ENCODE peak calls at places on chromosome 6, in nine cellular contexts. D, P, A, Y, H, J, T, Z and M are unnamed samples.

GRCh38 chr6:49121970-49122369 is 341.1 kb downstream of the MMUT start:
- DNase-seq in Z (no peak), A (no peak), P (no peak), J (no peak), T (no peak), D (no peak), Y (no peak), H (no peak), M (no peak)

GRCh38 chr6:108942556-108943492 is 94.6 kb downstream of the ARMC2 start:
- DNase-seq in T (no peak), Z (no peak), A (no peak), D (no peak), H (no peak), Y (no peak), J (no peak), P (no peak), M (no peak)

GRCh38 chr6:149028767-149029405 is 282.1 kb downstream of the UST start:
- DNase-seq in T (no peak), Z (peak; percentile 64), Y (no peak), A (no peak), D (peak; percentile 80), J (no peak), P (peak; percentile 88), H (peak; percentile 95), M (peak; percentile 82)

GRCh38 chr6:88374556-88374955 is 208.4 kb upstream of the CNR1 start:
- DNase-seq in H (no peak), T (no peak), P (no peak), A (no peak), J (no peak), D (no peak), Y (no peak), Z (no peak), M (no peak)

GRCh38 chr6:22025468-22026159 is 271.2 kb downstream of the PRL start:
- DNase-seq in D (no peak), T (no peak), Y (no peak), P (peak; percentile 73), H (peak; percentile 96), Z (peak; percentile 35), A (no peak), J (no peak), M (peak; percentile 60)

GRCh38 chr6:159978291-159979135 is 9.6 kb downstream of the IGF2R start:
- DNase-seq in D (no peak), T (peak; percentile 53), H (no peak), A (no peak), Y (no peak), J (no peak), P (no peak), Z (no peak), M (no peak)

GRCh38 chr6:72890233-72890632 is 268.4 kb downstream of the KCNQ5 start:
- DNase-seq in D (no peak), P (no peak), J (no peak), Y (no peak), Z (no peak), H (no peak), T (no peak), A (no peak), M (no peak)

GRCh38 chr6:1470040-1470439 is 80.7 kb downstream of the FOXF2 start:
- DNase-seq in Y (no peak), H (no peak), Z (no peak), D (no peak), J (no peak), A (no peak), P (no peak), T (no peak), M (no peak)

GRCh38 chr6:133964052-133964451 is 11.0 kb downstream of the TBPL1 start:
- DNase-seq in Z (no peak), D (no peak), Y (no peak), A (no peak), P (no peak), T (no peak), J (peak; percentile 93), H (peak; percentile 62), M (no peak)

GRCh38 chr6:32936247-32937152 is 4.3 kb downstream of the HLA-DMB start:
- DNase-seq in A (no peak), Y (no peak), D (no peak), P (no peak), H (no peak), J (no peak), T (no peak), Z (no peak), M (no peak)

GRCh38 chr6:154721460-154721859 is 11.8 kb upstream of the SCAF8 start:
- DNase-seq in A (no peak), P (no peak), Z (no peak), T (no peak), H (peak; percentile 25), Y (no peak), D (no peak), J (peak; percentile 81), M (no peak)

GRCh38 chr6:100393493-100393892 is 71.2 kb downstream of the SIM1 start:
- DNase-seq in P (no peak), D (no peak), A (no peak), J (peak; percentile 23), T (no peak), Y (no peak), H (no peak), Z (no peak), M (no peak)

GRCh38 chr6:137214931-137215330 is 4.3 kb downstream of the IFNGR1 start:
- DNase-seq in Y (no peak), D (no peak), P (no peak), J (peak; percentile 19), H (no peak), A (no peak), T (no peak), Z (no peak), M (no peak)

GRCh38 chr6:137211910-137212309 is 7.3 kb downstream of the IFNGR1 start:
- DNase-seq in T (no peak), D (no peak), J (no peak), P (no peak), A (no peak), Z (no peak), H (no peak), Y (no peak), M (no peak)

GRCh38 chr6:137213331-137213740 is 5.8 kb downstream of the IFNGR1 start:
- DNase-seq in T (no peak), H (no peak), P (no peak), Y (no peak), A (no peak), D (no peak), Z (no peak), J (no peak), M (no peak)

GRCh38 chr6:137216106-137216505 is 3.1 kb downstream of the IFNGR1 start:
- DNase-seq in Z (no peak), Y (no peak), D (no peak), J (peak; percentile 88), H (no peak), T (no peak), A (no peak), P (no peak), M (no peak)

DNA sequence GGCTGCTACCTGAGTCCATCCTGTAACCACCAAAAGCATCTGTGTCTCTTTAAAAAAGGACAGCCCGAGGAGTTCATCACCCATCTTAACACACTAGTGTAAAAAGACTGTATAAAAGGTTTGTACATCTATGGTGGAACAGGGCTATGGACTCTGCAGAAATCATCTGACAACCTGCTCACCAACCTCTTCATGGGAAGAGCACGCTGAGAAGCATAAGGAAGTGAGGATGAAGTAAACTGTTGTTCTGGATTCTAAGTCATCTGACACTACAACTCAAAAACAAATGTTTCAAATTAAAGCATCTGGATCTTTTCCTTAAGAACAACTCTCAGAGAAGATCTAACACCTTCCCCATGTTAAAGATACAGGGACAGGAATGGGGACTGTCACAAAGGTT is 5.4 kb downstream of the IFNGR1 start:
- DNase-seq in J (no peak), T (no peak), H (no peak), P (no peak), D (no peak), A (no peak), Y (no peak), Z (no peak), M (no peak)
- H3K4me1 ChIP-seq in J (peaks cover 38% of the 10 kb centered on the region), T (peaks cover 84% of the 10 kb centered on the region), H (peaks cover 25% of the 10 kb centered on the region), P (peaks cover 54% of the 10 kb centered on the region), D (peaks cover 12% of the 10 kb centered on the region), A (peaks cover 95% of the 10 kb centered on the region), Y (peaks cover 46% of the 10 kb centered on the region), Z (peaks cover 21% of the 10 kb centered on the region), M (no peaks in the 10 kb centered on the region)

GRCh38 chr6:97656236-97656635 is 373.2 kb upstream of the MMS22L start:
- DNase-seq in Y (no peak), H (no peak), P (no peak), D (no peak), A (no peak), J (no peak), Z (no peak), T (no peak), M (no peak)
- H3K4me3 ChIP-seq in Y (no peak overlapping the region), H (no peak overlapping the region), P (no peak overlapping the region), D (no peak overlapping the region), A (no peak overlapping the region), J (no peak overlapping the region), Z (no peak overlapping the region), T (no peak overlapping the region), M (no peak overlapping the region)

GRCh38 chr6:95293257-95293656 is 284.1 kb upstream of the MANEA start:
- DNase-seq in Y (no peak), H (no peak), P (no peak), J (no peak), D (no peak), A (no peak), T (no peak), Z (no peak), M (no peak)
- TF ChIP-seq CTCF in Y (no peak), H (no peak), P (no peak), J (no peak), D (no peak), A (no peak), T (no peak), Z (no peak), M (no peak)

GRCh38 chr6:51855310-51856082 is 231.9 kb downstream of the PKHD1 start:
- DNase-seq in Z (no peak), P (peak; percentile 63), H (peak; percentile 63), T (no peak), J (peak; percentile 87), Y (no peak), A (no peak), D (peak; percentile 36), M (no peak)

GRCh38 chr6:51854876-51855275 is 232.5 kb downstream of the PKHD1 start:
- DNase-seq in D (no peak), Y (no peak), J (no peak), P (no peak), A (no peak), T (no peak), Z (no peak), H (no peak), M (no peak)

GRCh38 chr6:51857134-51857533 is 230.3 kb downstream of the PKHD1 start:
- DNase-seq in H (no peak), T (no peak), A (no peak), P (no peak), J (no peak), D (no peak), Z (no peak), Y (no peak), M (no peak)

GRCh38 chr6:51854347-51854746 is 233.1 kb downstream of the PKHD1 start:
- DNase-seq in Y (no peak), D (no peak), J (peak; percentile 6), T (no peak), P (no peak), Z (no peak), A (no peak), H (no peak), M (no peak)

DNA sequence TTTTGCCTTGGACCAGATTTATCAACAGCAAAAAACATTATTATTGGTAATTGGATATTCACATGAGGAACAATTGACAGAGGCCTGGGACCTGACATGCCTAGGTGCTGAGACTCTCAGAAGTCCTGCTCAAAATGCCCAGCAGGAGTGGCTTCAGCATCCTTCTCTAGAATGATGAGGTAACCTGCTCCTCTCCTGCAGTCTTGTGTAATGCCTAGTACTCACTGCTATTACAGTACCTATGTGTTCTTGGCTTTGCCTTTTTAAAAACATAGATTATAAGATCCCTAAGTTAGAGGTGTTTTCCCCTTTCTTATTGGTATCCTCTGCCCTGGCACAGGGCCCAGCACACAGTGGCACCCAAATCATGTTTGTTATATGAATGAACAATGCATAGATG is 230.9 kb downstream of the PKHD1 start:
- DNase-seq in P (no peak), A (no peak), T (no peak), Y (no peak), H (no peak), J (no peak), Z (no peak), D (no peak), M (no peak)
- H3K4me1 ChIP-seq in P (no peaks in the 10 kb centered on the region), A (no peaks in the 10 kb centered on the region), T (no peaks in the 10 kb centered on the region), Y (peaks cover 6% of the 10 kb centered on the region), H (no peaks in the 10 kb centered on the region), J (no peaks in the 10 kb centered on the region), Z (no peaks in the 10 kb centered on the region), D (no peaks in the 10 kb centered on the region), M (no peaks in the 10 kb centered on the region)